ENCODE peak calls at places on chromosomes 3 and 15, in seven cellular contexts. One of them, this sample, is unnamed.

GRCh38 chr3:117019082-117019713 is 309.6 kb downstream of the TUSC7 start:
- DNase-seq in H1: peak
- DNase-seq in trophoblast cell: peak
- DNase-seq in IMR-90: peak
- DNase-seq in mesendoderm: peak
- DNase-seq in H9: peak
- DNase-seq in neuronal stem cell: peak
- DNase-seq in this sample: peak

GRCh38 chr3:194606941-194607340 is 26.3 kb downstream of the TMEM44 start:
- DNase-seq in H9: no peak
- DNase-seq in H1: no peak
- DNase-seq in mesendoderm: no peak
- DNase-seq in neuronal stem cell: no peak
- DNase-seq in trophoblast cell: no peak
- DNase-seq in IMR-90: peak
- DNase-seq in this sample: no peak

GRCh38 chr15:82653483-82653882 is 6.3 kb upstream of the CPEB1 start:
- DNase-seq in H9: no peak
- DNase-seq in IMR-90: no peak
- DNase-seq in neuronal stem cell: no peak
- DNase-seq in H1: no peak
- DNase-seq in trophoblast cell: peak
- DNase-seq in mesendoderm: no peak
- DNase-seq in this sample: no peak

GRCh38 chr3:14422016-14422963 is 19.9 kb downstream of the SLC6A6 start:
- DNase-seq in neuronal stem cell: no peak
- DNase-seq in H9: peak
- DNase-seq in H1: no peak
- DNase-seq in mesendoderm: no peak
- DNase-seq in trophoblast cell: peak
- DNase-seq in IMR-90: no peak
- DNase-seq in this sample: no peak

GRCh38 chr3:105327662-105328337 is 38.9 kb upstream of the ALCAM start:
- DNase-seq in neuronal stem cell: no peak
- DNase-seq in mesendoderm: no peak
- DNase-seq in IMR-90: peak
- DNase-seq in H9: no peak
- DNase-seq in H1: no peak
- DNase-seq in trophoblast cell: no peak
- DNase-seq in this sample: no peak

GRCh38 chr15:51750942-51751686 is at the start of gene TMOD2:
- DNase-seq in mesendoderm: peak
- DNase-seq in H9: peak
- DNase-seq in neuronal stem cell: peak
- DNase-seq in H1: no peak
- DNase-seq in trophoblast cell: peak
- DNase-seq in IMR-90: peak
- DNase-seq in this sample: peak

GRCh38 chr3:197238842-197239241 is 59.6 kb downstream of the DLG1 start:
- DNase-seq in H9: no peak
- DNase-seq in mesendoderm: no peak
- DNase-seq in IMR-90: no peak
- DNase-seq in neuronal stem cell: no peak
- DNase-seq in trophoblast cell: no peak
- DNase-seq in H1: no peak
- DNase-seq in this sample: no peak

GRCh38 chr3:27559835-27560234 is 75.7 kb upstream of the SLC4A7 start:
- DNase-seq in IMR-90: peak
- DNase-seq in neuronal stem cell: no peak
- DNase-seq in trophoblast cell: peak
- DNase-seq in H9: no peak
- DNase-seq in mesendoderm: peak
- DNase-seq in H1: no peak
- DNase-seq in this sample: no peak

GRCh38 chr3:39226106-39226741 is 33.8 kb upstream of the XIRP1 start:
- DNase-seq in mesendoderm: no peak
- DNase-seq in neuronal stem cell: no peak
- DNase-seq in IMR-90: no peak
- DNase-seq in H9: no peak
- DNase-seq in H1: no peak
- DNase-seq in trophoblast cell: no peak
- DNase-seq in this sample: no peak

GRCh38 chr15:24954783-24955548 is at the start of the genes SNRPN and SNURF:
- DNase-seq in neuronal stem cell: peak
- DNase-seq in trophoblast cell: peak
- DNase-seq in IMR-90: peak
- DNase-seq in H1: peak
- DNase-seq in H9: peak
- DNase-seq in mesendoderm: peak
- DNase-seq in this sample: peak

GRCh38 chr15:59371458-59372351 is 966 bp downstream of the MYO1E start:
- DNase-seq in H1: no peak
- DNase-seq in IMR-90: no peak
- DNase-seq in mesendoderm: peak
- DNase-seq in neuronal stem cell: no peak
- DNase-seq in trophoblast cell: peak
- DNase-seq in H9: no peak
- DNase-seq in this sample: no peak

GRCh38 chr3:47890037-47890831 is 87.3 kb downstream of the DHX30 start:
- DNase-seq in neuronal stem cell: peak
- DNase-seq in H1: no peak
- DNase-seq in H9: no peak
- DNase-seq in IMR-90: no peak
- DNase-seq in trophoblast cell: no peak
- DNase-seq in mesendoderm: no peak
- DNase-seq in this sample: no peak

GRCh38 chr15:71152542-71152941 is 37.3 kb downstream of the THSD4 start:
- DNase-seq in H9: no peak
- DNase-seq in H1: no peak
- DNase-seq in IMR-90: no peak
- DNase-seq in neuronal stem cell: no peak
- DNase-seq in mesendoderm: no peak
- DNase-seq in trophoblast cell: no peak
- DNase-seq in this sample: no peak

GRCh38 chr3:62479276-62479675 is 105.9 kb upstream of the FEZF2 start:
- DNase-seq in H1: no peak
- DNase-seq in mesendoderm: no peak
- DNase-seq in neuronal stem cell: no peak
- DNase-seq in IMR-90: no peak
- DNase-seq in trophoblast cell: no peak
- DNase-seq in H9: no peak
- DNase-seq in this sample: no peak

GRCh38 chr3:14141144-14141543 is 16.3 kb downstream of the TMEM43 start:
- DNase-seq in H1: no peak
- DNase-seq in H9: no peak
- DNase-seq in neuronal stem cell: no peak
- DNase-seq in mesendoderm: no peak
- DNase-seq in IMR-90: peak
- DNase-seq in trophoblast cell: no peak
- DNase-seq in this sample: no peak

GRCh38 chr3:32392530-32393302 is 1.1 kb downstream of the CMTM7 start:
- DNase-seq in neuronal stem cell: no peak
- DNase-seq in IMR-90: peak
- DNase-seq in H1: no peak
- DNase-seq in trophoblast cell: peak
- DNase-seq in mesendoderm: no peak
- DNase-seq in H9: no peak
- DNase-seq in this sample: peak

GRCh38 chr3:134312072-134312872 is 61.6 kb upstream of the RYK start:
- DNase-seq in IMR-90: no peak
- DNase-seq in neuronal stem cell: no peak
- DNase-seq in H9: peak
- DNase-seq in mesendoderm: peak
- DNase-seq in trophoblast cell: peak
- DNase-seq in H1: no peak
- DNase-seq in this sample: no peak

GRCh38 chr3:183301937-183302580 is 49.0 kb downstream of the B3GNT5 start:
- DNase-seq in mesendoderm: no peak
- DNase-seq in H9: no peak
- DNase-seq in IMR-90: peak
- DNase-seq in neuronal stem cell: no peak
- DNase-seq in trophoblast cell: no peak
- DNase-seq in H1: no peak
- DNase-seq in this sample: peak

GRCh38 chr15:69164807-69165636 is 4.6 kb downstream of the GLCE start:
- DNase-seq in neuronal stem cell: no peak
- DNase-seq in IMR-90: peak
- DNase-seq in trophoblast cell: no peak
- DNase-seq in H9: no peak
- DNase-seq in H1: no peak
- DNase-seq in mesendoderm: no peak
- DNase-seq in this sample: peak

GRCh38 chr3:79006077-79006476 is 761.7 kb downstream of the ROBO1 start:
- DNase-seq in H1: no peak
- DNase-seq in mesendoderm: no peak
- DNase-seq in neuronal stem cell: no peak
- DNase-seq in trophoblast cell: no peak
- DNase-seq in H9: no peak
- DNase-seq in IMR-90: no peak
- DNase-seq in this sample: no peak

GRCh38 chr3:79002465-79003372 is 765.1 kb downstream of the ROBO1 start:
- DNase-seq in neuronal stem cell: no peak
- DNase-seq in H9: no peak
- DNase-seq in mesendoderm: peak
- DNase-seq in trophoblast cell: no peak
- DNase-seq in IMR-90: no peak
- DNase-seq in H1: no peak
- DNase-seq in this sample: no peak

GRCh38 chr3:79001255-79001654 is 766.5 kb downstream of the ROBO1 start:
- DNase-seq in mesendoderm: no peak
- DNase-seq in IMR-90: no peak
- DNase-seq in trophoblast cell: no peak
- DNase-seq in H1: no peak
- DNase-seq in neuronal stem cell: no peak
- DNase-seq in H9: no peak
- DNase-seq in this sample: no peak

GRCh38 chr3:79003994-79004393 is 763.8 kb downstream of the ROBO1 start:
- DNase-seq in trophoblast cell: no peak
- DNase-seq in mesendoderm: no peak
- DNase-seq in neuronal stem cell: no peak
- DNase-seq in H9: no peak
- DNase-seq in H1: no peak
- DNase-seq in IMR-90: no peak
- DNase-seq in this sample: no peak

DNA sequence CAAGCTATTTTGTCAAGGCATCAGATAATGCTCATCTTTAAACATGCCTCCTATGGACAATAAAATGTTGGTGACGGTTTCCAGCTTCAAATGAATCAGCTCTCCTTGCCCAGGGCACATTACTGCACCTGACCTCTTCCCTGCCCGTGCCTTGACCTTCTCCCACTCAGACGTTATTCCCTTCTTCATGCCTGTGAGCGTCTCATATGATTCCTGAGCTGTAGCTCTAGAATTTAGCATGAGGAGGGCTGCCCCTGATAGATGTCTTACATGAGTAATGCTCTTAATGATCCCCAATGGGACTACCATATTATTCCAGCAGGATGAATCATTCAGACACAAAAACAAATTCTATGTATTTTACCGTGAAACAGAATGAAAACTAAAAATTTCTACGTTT is 762.7 kb downstream of the ROBO1 start:
- DNase-seq in mesendoderm: no peak
- DNase-seq in neuronal stem cell: no peak
- DNase-seq in H9: no peak
- DNase-seq in H1: no peak
- DNase-seq in IMR-90: no peak
- DNase-seq in trophoblast cell: peak
- DNase-seq in this sample: no peak
- H2AK5ac ChIP-seq in mesendoderm: no peak
- H2AK5ac ChIP-seq in neuronal stem cell: no peak
- H2AK5ac ChIP-seq in H9: no peak
- H2AK5ac ChIP-seq in H1: no peak
- H2AK5ac ChIP-seq in IMR-90: no peak
- H2AK5ac ChIP-seq in trophoblast cell: no peak
- H2AK5ac ChIP-seq in this sample: no peak

GRCh38 chr15:73683624-73684536 is at the start of gene CD276:
- DNase-seq in IMR-90: peak
- DNase-seq in trophoblast cell: peak
- DNase-seq in mesendoderm: peak
- DNase-seq in neuronal stem cell: peak
- DNase-seq in H9: peak
- DNase-seq in H1: no peak
- DNase-seq in this sample: peak
- H3K9ac ChIP-seq in IMR-90: peak
- H3K9ac ChIP-seq in trophoblast cell: peak
- H3K9ac ChIP-seq in mesendoderm: peak
- H3K9ac ChIP-seq in neuronal stem cell: peak
- H3K9ac ChIP-seq in H9: peak
- H3K9ac ChIP-seq in H1: peak
- H3K9ac ChIP-seq in this sample: peak

GRCh38 chr3:12234906-12235305 is 54.0 kb upstream of the PPARG start:
- DNase-seq in neuronal stem cell: no peak
- DNase-seq in mesendoderm: no peak
- DNase-seq in trophoblast cell: no peak
- DNase-seq in H9: no peak
- DNase-seq in IMR-90: peak
- DNase-seq in H1: no peak
- DNase-seq in this sample: no peak
- H3K18ac ChIP-seq in neuronal stem cell: no peak
- H3K18ac ChIP-seq in mesendoderm: no peak
- H3K18ac ChIP-seq in trophoblast cell: no peak
- H3K18ac ChIP-seq in H9: no peak
- H3K18ac ChIP-seq in IMR-90: no peak
- H3K18ac ChIP-seq in H1: no peak
- H3K18ac ChIP-seq in this sample: no peak

GRCh38 chr3:140723576-140723975 is 45.7 kb downstream of the TRIM42 start:
- DNase-seq in trophoblast cell: no peak
- DNase-seq in IMR-90: no peak
- DNase-seq in H1: no peak
- DNase-seq in H9: no peak
- DNase-seq in neuronal stem cell: no peak
- DNase-seq in mesendoderm: no peak
- DNase-seq in this sample: no peak

GRCh38 chr3:140719841-140720240 is 42.0 kb downstream of the TRIM42 start:
- DNase-seq in H1: no peak
- DNase-seq in mesendoderm: no peak
- DNase-seq in IMR-90: no peak
- DNase-seq in H9: no peak
- DNase-seq in neuronal stem cell: no peak
- DNase-seq in trophoblast cell: no peak
- DNase-seq in this sample: no peak

GRCh38 chr3:140724856-140725812 is 47.3 kb downstream of the TRIM42 start:
- DNase-seq in H1: no peak
- DNase-seq in H9: no peak
- DNase-seq in IMR-90: no peak
- DNase-seq in neuronal stem cell: no peak
- DNase-seq in trophoblast cell: no peak
- DNase-seq in mesendoderm: no peak
- DNase-seq in this sample: no peak

GRCh38 chr3:140717915-140718314 is 40.1 kb downstream of the TRIM42 start:
- DNase-seq in IMR-90: no peak
- DNase-seq in neuronal stem cell: no peak
- DNase-seq in trophoblast cell: no peak
- DNase-seq in H9: no peak
- DNase-seq in mesendoderm: no peak
- DNase-seq in H1: no peak
- DNase-seq in this sample: no peak

DNA sequence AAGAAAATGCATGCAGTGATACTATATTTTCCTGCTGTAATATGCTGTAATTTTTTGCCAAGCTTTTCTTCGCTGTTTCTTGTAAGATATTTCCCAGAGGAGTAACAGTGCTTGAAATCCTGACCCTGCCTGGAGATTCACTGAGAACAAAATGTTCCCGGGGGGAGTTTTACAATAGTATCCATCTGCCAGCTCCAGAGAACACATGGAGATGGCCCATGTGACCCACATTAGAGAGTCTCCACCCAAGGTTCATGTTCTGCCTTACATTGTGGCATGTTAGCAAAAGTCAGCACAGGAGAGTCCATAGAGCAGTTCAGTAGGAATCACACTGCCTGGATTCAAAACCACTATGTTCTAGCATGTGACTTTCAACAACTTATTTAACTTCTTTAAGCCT is 42.4 kb downstream of the TRIM42 start:
- DNase-seq in IMR-90: no peak
- DNase-seq in trophoblast cell: no peak
- DNase-seq in H1: no peak
- DNase-seq in H9: no peak
- DNase-seq in neuronal stem cell: no peak
- DNase-seq in mesendoderm: no peak
- DNase-seq in this sample: no peak
- H2AK5ac ChIP-seq in IMR-90: no peak
- H2AK5ac ChIP-seq in trophoblast cell: no peak
- H2AK5ac ChIP-seq in H1: no peak
- H2AK5ac ChIP-seq in H9: no peak
- H2AK5ac ChIP-seq in neuronal stem cell: no peak
- H2AK5ac ChIP-seq in mesendoderm: no peak
- H2AK5ac ChIP-seq in this sample: no peak

This sample was measured in mesenchymal stem cell.